ENCODE peak calls at places on chromosomes 3 and 15, in five cellular contexts. S, O, A, B and W are unnamed samples.

GRCh38 chr3:104437131-104437750 is 929.5 kb upstream of the ALCAM start:
- DNase-seq in S (no peak), O (no peak), A (no peak), B (peak), W (peak)

GRCh38 chr15:63372018-63372705 is 9.5 kb downstream of the CA12 start:
- DNase-seq in S (peak), O (peak), A (no peak), B (peak), W (peak)

GRCh38 chr3:171328419-171329082 is 131.7 kb downstream of the TNIK start:
- DNase-seq in S (peak), O (no peak), A (peak), B (no peak), W (no peak)

GRCh38 chr3:50271314-50272072 is 2.5 kb downstream of the SEMA3B start:
- DNase-seq in S (no peak), O (no peak), A (no peak), B (no peak), W (no peak)

GRCh38 chr3:127454051-127454450 is 136.5 kb downstream of the TPRA1 start:
- DNase-seq in S (no peak), O (no peak), A (no peak), B (no peak), W (no peak)

GRCh38 chr3:9340450-9341009 is 22.3 kb upstream of the THUMPD3 start:
- DNase-seq in S (no peak), O (peak), A (no peak), B (peak), W (no peak)

GRCh38 chr3:118380576-118380975 is 654.1 kb downstream of the IGSF11 start:
- DNase-seq in S (no peak), O (peak), A (no peak), B (no peak), W (no peak)

GRCh38 chr3:122183893-122184590 is 574 bp downstream of the CASR start:
- DNase-seq in S (no peak), O (no peak), A (no peak), B (no peak), W (no peak)

GRCh38 chr15:71697999-71698398 is 112.4 kb upstream of the NR2E3 start:
- DNase-seq in S (no peak), O (no peak), A (no peak), B (no peak), W (no peak)

GRCh38 chr3:132062535-132062934 is 27.7 kb upstream of the CPNE4 start:
- DNase-seq in S (no peak), O (peak), A (no peak), B (no peak), W (no peak)